ENCODE peak calls at places on chromosomes 6 and 20, in six cellular contexts. W, M, A, J, O and N are unnamed samples.

GRCh38 chr6:167676000-167676665 is 150.6 kb upstream of the AFDN start:
- DNase-seq in J (no peak), A (no peak), O (no peak), M (no peak), W (no peak), N (no peak)

GRCh38 chr6:41371461-41371991 is 36.1 kb downstream of the NCR2 start:
- DNase-seq in J (no peak), A (no peak), W (no peak), O (peak), M (no peak), N (no peak)

GRCh38 chr6:166262738-166263515 is 45.3 kb downstream of the PRR18 start:
- DNase-seq in J (no peak), A (no peak), O (no peak), W (no peak), M (no peak), N (no peak)

GRCh38 chr20:22999756-23000155 is 35.4 kb upstream of the SSTR4 start:
- DNase-seq in A (no peak), O (no peak), W (no peak), M (no peak), J (no peak), N (no peak)

GRCh38 chr6:162612613-162613012 is 115.0 kb downstream of the PRKN start:
- DNase-seq in J (no peak), M (no peak), W (no peak), O (no peak), A (no peak), N (no peak)

GRCh38 chr6:51934098-51934497 is 153.3 kb downstream of the PKHD1 start:
- DNase-seq in W (peak), A (no peak), J (no peak), M (no peak), O (peak), N (peak)

GRCh38 chr6:105832358-105832757 is 253.8 kb upstream of the PRDM1 start:
- DNase-seq in M (no peak), J (no peak), O (no peak), A (no peak), W (no peak), N (no peak)

GRCh38 chr6:158560787-158561246 is 926 bp downstream of the TMEM181 start:
- DNase-seq in A (no peak), O (no peak), W (no peak), M (no peak), J (no peak), N (no peak)

GRCh38 chr6:75230484-75231325 is 12.9 kb downstream of the COX7A2 start:
- DNase-seq in A (no peak), J (no peak), W (no peak), O (no peak), M (no peak), N (no peak)

GRCh38 chr6:62285612-62286469 is at the start of gene KHDRBS2:
- DNase-seq in W (peak), O (peak), J (peak), M (no peak), A (peak), N (no peak)

GRCh38 chr20:59781236-59781635 is 152.2 kb downstream of the SYCP2 start:
- DNase-seq in W (no peak), O (no peak), J (no peak), A (no peak), M (no peak), N (no peak)

GRCh38 chr20:57773059-57773815 is 63.4 kb upstream of the PMEPA1 start:
- DNase-seq in A (no peak), O (no peak), M (no peak), J (no peak), W (no peak), N (no peak)

GRCh38 chr6:18207949-18208348 is 52.7 kb downstream of the KDM1B start:
- DNase-seq in M (no peak), O (no peak), A (no peak), W (no peak), J (no peak), N (no peak)

GRCh38 chr6:24099181-24099580 is 26.8 kb upstream of the NRSN1 start:
- DNase-seq in O (no peak), A (no peak), W (peak), M (no peak), J (no peak), N (no peak)

GRCh38 chr6:127446356-127446755 is 12.8 kb downstream of the KIAA0408 start:
- DNase-seq in A (no peak), M (no peak), J (no peak), W (no peak), O (no peak), N (peak)

GRCh38 chr6:80608881-80609280 is 502.4 kb downstream of the BCKDHB start:
- DNase-seq in J (no peak), O (no peak), M (no peak), A (no peak), W (no peak), N (no peak)

GRCh38 chr6:70459235-70459634 is 45.9 kb downstream of the FAM135A start:
- DNase-seq in J (no peak), A (no peak), M (no peak), W (no peak), O (no peak), N (no peak)

GRCh38 chr6:169960891-169961611 is 209.6 kb downstream of the ERMARD start:
- DNase-seq in J (no peak), A (no peak), W (no peak), M (no peak), O (peak), N (no peak)

GRCh38 chr20:3890410-3890751 is 1.2 kb downstream of the PANK2 start:
- DNase-seq in W (peak), M (no peak), J (no peak), A (no peak), O (no peak), N (no peak)

GRCh38 chr6:162708971-162709370 is 18.6 kb downstream of the PRKN start:
- DNase-seq in M (no peak), A (no peak), J (no peak), W (no peak), O (no peak), N (no peak)

GRCh38 chr6:131909408-131910218 is 41.6 kb downstream of the CCN2 start:
- DNase-seq in O (peak), A (peak), W (peak), J (peak), M (peak), N (peak)

GRCh38 chr6:513961-514360 is 122.4 kb downstream of the IRF4 start:
- DNase-seq in O (no peak), J (no peak), W (no peak), M (no peak), A (no peak), N (no peak)

GRCh38 chr6:104639671-104640070 is 220.0 kb downstream of the HACE1 start:
- DNase-seq in O (no peak), W (peak), J (no peak), M (no peak), A (no peak), N (no peak)

GRCh38 chr6:143196525-143197225 is 136.0 kb downstream of the AIG1 start:
- DNase-seq in J (no peak), M (no peak), A (no peak), O (no peak), W (no peak), N (no peak)

GRCh38 chr6:76803038-76803580 is 660.2 kb downstream of the HTR1B start:
- DNase-seq in M (no peak), J (no peak), O (no peak), A (no peak), W (no peak), N (no peak)

GRCh38 chr20:5080384-5080877 is 39.3 kb downstream of the PCNA start:
- DNase-seq in A (no peak), O (no peak), M (no peak), W (peak), J (peak), N (no peak)

GRCh38 chr6:161850572-161850971 is 576.7 kb upstream of the AGPAT4 start:
- DNase-seq in W (no peak), M (no peak), J (no peak), O (no peak), A (no peak), N (no peak)

GRCh38 chr6:108074057-108074358 is 533 bp downstream of the OSTM1 start:
- DNase-seq in W (peak), J (no peak), O (no peak), A (no peak), M (no peak), N (no peak)

GRCh38 chr6:44072959-44073611 is 54.2 kb downstream of the MRPL14 start:
- DNase-seq in W (peak), O (peak), M (peak), J (peak), A (peak), N (peak)

GRCh38 chr6:157944983-157945931 is 36.4 kb upstream of the SYNJ2 start:
- DNase-seq in O (no peak), A (peak), M (no peak), W (no peak), J (no peak), N (no peak)

GRCh38 chr20:35269055-35269781 is 8.7 kb downstream of the MMP24OS start:
- DNase-seq in O (peak), A (peak), M (peak), W (peak), J (no peak), N (no peak)

GRCh38 chr6:112244428-112244827 is 9.9 kb downstream of the LAMA4 start:
- DNase-seq in M (no peak), A (no peak), W (no peak), J (no peak), O (no peak), N (no peak)

DNA sequence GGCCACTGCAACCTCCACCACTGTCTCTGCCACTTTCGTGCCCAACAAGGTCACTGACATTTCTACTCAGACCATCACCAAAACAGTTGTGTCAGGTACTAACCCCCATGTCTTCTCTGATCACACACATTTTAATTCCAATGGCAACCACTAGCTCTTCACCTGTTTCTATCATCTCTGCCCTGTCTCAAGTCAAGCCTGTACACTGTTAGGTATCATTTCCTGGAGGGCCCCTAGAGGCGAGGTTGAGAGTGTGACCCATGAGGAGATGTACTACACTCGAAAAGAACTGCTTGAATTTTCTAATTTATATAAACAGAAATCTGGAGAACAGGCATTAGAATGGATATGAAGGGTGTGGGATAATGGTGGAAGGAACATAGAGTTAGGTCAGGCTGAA is 17.4 kb upstream of the MUC21 start:
- DNase-seq in A (no peak), M (no peak), J (no peak), W (no peak), O (no peak), N (no peak)
- H3K4me3 ChIP-seq in A (no peak), M (no peak), J (no peak), W (no peak), O (no peak), N (no peak)

GRCh38 chr20:62625921-62626547 is 16.3 kb upstream of the SLCO4A1 start:
- DNase-seq in J (no peak), O (no peak), W (no peak), A (no peak), M (no peak), N (no peak)

GRCh38 chr20:62625516-62625915 is 16.8 kb upstream of the SLCO4A1 start:
- DNase-seq in W (no peak), J (no peak), M (no peak), O (no peak), A (no peak), N (no peak)

GRCh38 chr20:62629864-62630470 is 12.3 kb upstream of the SLCO4A1 start:
- DNase-seq in W (no peak), M (no peak), O (no peak), J (no peak), A (no peak), N (no peak)

GRCh38 chr20:62628691-62629090 is 13.6 kb upstream of the SLCO4A1 start:
- DNase-seq in M (no peak), J (no peak), A (no peak), W (no peak), O (no peak), N (no peak)

DNA sequence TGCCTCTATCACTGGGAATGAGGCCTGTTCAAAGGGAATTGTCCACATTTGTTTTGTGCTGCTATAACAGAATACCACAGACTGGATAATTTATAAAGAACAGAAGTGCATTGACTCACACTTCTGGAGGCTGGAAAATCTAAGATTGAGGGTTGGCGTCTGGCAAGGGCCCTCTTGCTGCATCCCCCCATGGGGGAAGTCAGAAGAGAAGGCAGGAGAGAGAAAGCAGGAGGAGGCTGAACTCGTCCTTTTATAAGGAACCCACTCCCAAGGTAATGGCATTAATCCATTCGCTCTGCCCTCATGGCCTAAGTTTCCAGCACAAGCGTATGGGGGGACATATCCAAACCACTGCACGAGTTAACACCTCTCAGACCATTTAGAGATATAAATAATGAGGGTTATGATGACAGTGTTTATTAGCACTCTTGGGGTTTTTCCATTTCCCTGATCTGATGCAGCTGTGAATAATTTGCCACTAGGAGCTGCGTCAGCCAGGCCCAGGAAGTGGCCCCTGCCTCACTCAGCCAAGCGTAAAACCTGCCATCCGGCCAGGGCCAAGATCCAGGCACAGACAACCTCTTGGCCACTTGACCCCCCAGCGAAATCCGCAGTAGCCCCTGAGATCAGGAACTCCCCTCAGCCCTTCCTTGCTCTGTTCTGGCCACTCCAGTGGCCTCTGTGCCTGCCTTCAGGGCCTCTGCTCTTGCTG is 14.2 kb upstream of the SLCO4A1 start:
- DNase-seq in A (no peak), W (peak), J (no peak), O (no peak), M (no peak), N (no peak)
- H3K4me3 ChIP-seq in A (no peak), W (no peak), J (no peak), O (no peak), M (no peak), N (no peak)

DNA sequence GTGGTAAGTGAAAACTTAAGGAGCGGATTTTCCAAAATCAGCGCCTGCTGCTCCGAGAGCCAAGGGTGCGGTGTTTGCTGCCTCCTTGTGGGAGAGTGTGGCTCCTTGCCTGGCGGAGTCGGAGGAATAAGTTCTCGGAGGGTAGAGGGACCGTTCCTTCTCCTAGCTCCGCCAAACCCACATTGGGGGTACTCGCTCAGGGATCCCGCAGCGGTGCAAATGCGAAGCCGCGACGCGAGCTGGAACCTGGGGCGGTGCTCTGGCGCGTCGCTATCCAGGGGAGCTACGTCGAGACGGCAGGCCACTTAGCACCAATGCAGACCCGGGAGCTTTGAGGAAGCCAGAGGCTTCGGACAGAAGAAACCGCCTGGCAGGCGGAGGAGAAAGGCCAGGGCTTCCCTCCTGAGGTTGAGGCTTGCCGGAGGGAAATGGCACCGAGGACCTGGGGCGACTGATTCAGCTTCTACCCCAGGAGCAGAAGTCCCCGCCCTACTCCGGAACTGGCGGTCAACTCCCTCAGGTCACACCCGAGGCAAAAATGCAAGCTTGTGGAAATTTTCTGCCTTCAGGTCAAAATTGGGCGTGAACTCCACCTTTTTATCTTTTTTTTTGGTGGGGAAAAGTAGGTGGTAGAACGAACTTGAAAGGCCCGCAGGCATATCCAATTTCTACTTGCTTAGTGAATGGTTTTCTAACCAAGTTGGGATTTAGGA is 5.7 kb upstream of the DDX43 start:
- DNase-seq in O (peak), M (peak), A (peak), J (no peak), W (peak), N (no peak)
- H3K4me3 ChIP-seq in O (peak), M (peak), A (peak), J (peak), W (peak), N (no peak)

GRCh38 chr6:3654898-3655297 is 96.6 kb downstream of the PXDC1 start:
- DNase-seq in A (no peak), M (no peak), W (no peak), J (no peak), O (no peak), N (no peak)
- H3K4me3 ChIP-seq in A (no peak), M (no peak), W (no peak), J (no peak), O (no peak), N (no peak)

DNA sequence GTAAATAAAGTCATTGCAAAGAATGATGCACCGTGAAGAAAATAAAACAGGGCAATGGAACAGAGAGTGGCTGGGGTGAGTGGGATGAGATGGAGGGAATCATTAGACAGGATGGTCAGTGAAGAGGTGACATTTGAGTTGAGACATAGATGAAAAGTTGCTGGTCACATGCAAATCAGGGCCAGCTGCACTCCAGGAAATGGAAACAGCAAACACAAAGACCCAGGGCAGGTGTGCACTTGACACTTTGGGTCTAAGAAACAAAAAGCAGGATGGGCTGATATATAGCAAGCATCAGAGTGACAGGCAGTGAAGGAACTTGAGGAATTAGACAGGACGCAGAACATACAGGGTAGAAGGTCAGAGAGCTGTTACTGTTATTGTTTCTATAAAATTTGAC is 171.5 kb upstream of the RIPOR2 start:
- DNase-seq in M (no peak), O (no peak), A (no peak), W (peak), J (no peak), N (no peak)
- H3K4me3 ChIP-seq in M (no peak), O (no peak), A (no peak), W (no peak), J (no peak), N (no peak)

GRCh38 chr6:27239258-27239657 is 8.2 kb upstream of the PRSS16 start:
- DNase-seq in O (no peak), A (no peak), M (no peak), J (no peak), W (no peak), N (no peak)

GRCh38 chr6:27241443-27241842 is 6.1 kb upstream of the PRSS16 start:
- DNase-seq in A (no peak), W (no peak), O (no peak), J (no peak), M (no peak), N (no peak)

GRCh38 chr6:27237089-27237723 is 10.3 kb upstream of the PRSS16 start:
- DNase-seq in A (peak), W (peak), O (peak), M (peak), J (no peak), N (no peak)

GRCh38 chr6:27234576-27234975 is 12.9 kb upstream of the PRSS16 start:
- DNase-seq in M (no peak), A (no peak), O (no peak), W (no peak), J (no peak), N (no peak)

DNA sequence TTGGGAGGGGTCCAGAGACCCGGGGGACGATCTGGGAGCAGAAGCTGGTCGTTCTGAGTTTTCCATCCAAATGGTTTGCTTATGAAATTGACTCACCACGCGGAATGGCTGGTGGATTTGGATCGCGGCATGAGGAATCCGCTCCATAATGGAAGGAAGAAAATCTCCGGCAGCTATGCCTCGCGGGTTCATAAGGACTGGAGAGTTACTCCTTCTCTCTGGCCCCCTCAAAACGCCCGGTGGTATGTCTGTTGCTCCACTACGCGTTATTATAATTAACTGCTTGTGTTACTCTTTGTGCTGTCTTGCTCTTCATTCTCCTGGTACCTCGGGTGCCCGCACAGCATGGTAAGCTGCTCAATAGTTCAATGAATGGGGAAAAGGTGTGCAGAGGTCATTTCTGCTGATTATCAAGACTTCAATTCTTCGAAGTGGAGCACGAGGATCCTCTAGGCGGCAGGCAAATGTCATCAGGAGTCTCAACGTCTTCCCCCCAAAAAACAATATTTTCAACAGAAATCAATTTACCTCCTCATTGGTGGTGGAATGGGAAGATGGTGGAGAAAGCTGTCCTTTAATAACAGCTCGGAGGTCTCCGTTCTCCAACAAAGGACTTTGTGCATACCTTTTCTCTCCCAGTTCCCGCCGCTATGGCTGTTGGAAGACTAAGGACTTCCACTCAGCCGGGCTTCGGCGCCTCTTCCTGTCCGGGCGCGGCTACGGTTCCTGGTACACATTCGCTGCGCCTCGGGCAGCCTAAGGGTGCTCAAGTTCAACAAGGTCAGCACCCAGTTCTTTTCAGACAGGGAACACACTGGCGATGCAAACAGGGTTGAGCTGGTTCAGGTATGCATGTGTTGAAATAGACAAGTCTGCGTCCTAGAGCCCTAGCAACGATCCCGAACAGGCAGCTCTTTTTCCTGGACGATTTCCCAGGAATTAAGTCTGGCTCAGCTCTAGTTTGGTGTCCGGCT is 9.2 kb upstream of the PRSS16 start:
- DNase-seq in O (peak), W (peak), J (no peak), A (no peak), M (no peak), N (no peak)
- H3K4me3 ChIP-seq in O (peak), W (peak), J (no peak), A (no peak), M (no peak), N (no peak)